ENCODE peak calls at places on chromosome 4, in five cellular contexts. Q is EL, J is coronary artery, W is HT-29, P is fibroblast of mammary gland. L is an unnamed sample.

GRCh38 chr4:87419578-87420249 is 2.7 kb upstream of the NUDT9 start:
- DNase-seq in Q (no peak), J (no peak), W (peak; percentile 48), P (no peak), L (peak; percentile 48)

GRCh38 chr4:110164251-110164650 is 34.2 kb downstream of the ELOVL6 start:
- DNase-seq in Q (peak; percentile 78), J (no peak), W (peak; percentile 12), P (peak; percentile 67), L (peak; percentile 56)

GRCh38 chr4:44493924-44494323 is 45.3 kb upstream of the KCTD8 start:
- DNase-seq in Q (no peak), J (no peak), W (peak; percentile 41), P (peak; percentile 14), L (peak; percentile 3)

GRCh38 chr4:83113429-83113786 is 1.1 kb downstream of the PLAC8 start:
- DNase-seq in Q (peak; percentile 57), J (no peak), W (peak; percentile 45), P (no peak), L (no peak)

GRCh38 chr4:42995343-42995944 is 102.9 kb downstream of the GRXCR1 start:
- DNase-seq in Q (no peak), J (no peak), W (peak; percentile 23), P (peak; percentile 45), L (peak; percentile 15)

GRCh38 chr4:141036786-141037185 is 96.5 kb downstream of the RNF150 start:
- DNase-seq in Q (peak; percentile 34), J (no peak), W (no peak), P (no peak), L (peak; percentile 19)

GRCh38 chr4:11424000-11424399 is 4.7 kb downstream of the HS3ST1 start:
- DNase-seq in Q (no peak), J (no peak), W (peak; percentile 29), P (no peak), L (no peak)

GRCh38 chr4:14143892-14144291 is 516.4 kb upstream of the BOD1L1 start:
- DNase-seq in Q (no peak), J (no peak), W (peak; percentile 40), P (peak; percentile 11), L (no peak)

GRCh38 chr4:157221895-157222763 is 1.6 kb downstream of the GRIA2 start:
- DNase-seq in Q (peak; percentile 2), J (no peak), W (no peak), P (no peak), L (peak; percentile 8)

GRCh38 chr4:142741995-142742394 is 104.1 kb downstream of the INPP4B start:
- DNase-seq in Q (no peak), J (no peak), W (no peak), P (no peak), L (no peak)

GRCh38 chr4:158350161-158350560 is 139.9 kb downstream of the TMEM144 start:
- DNase-seq in Q (no peak), J (no peak), W (no peak), P (no peak), L (no peak)

GRCh38 chr4:15964159-15964558 is 1.2 kb upstream of the FGFBP2 start:
- DNase-seq in Q (no peak), J (no peak), W (peak; percentile 65), P (no peak), L (no peak)

GRCh38 chr4:185016946-185017797 is 1.1 kb upstream of the HELT start:
- DNase-seq in Q (no peak), J (no peak), W (no peak), P (peak; percentile 32), L (no peak)

GRCh38 chr4:5473125-5473524 is 235.2 kb downstream of the EVC2 start:
- DNase-seq in Q (no peak), J (no peak), W (no peak), P (no peak), L (no peak)

GRCh38 chr4:119299221-119300071 is 22.5 kb downstream of the FABP2 start:
- DNase-seq in Q (peak; percentile 23), J (no peak), W (peak; percentile 56), P (peak; percentile 42), L (peak; percentile 10)

GRCh38 chr4:40335508-40335860 is 351 bp downstream of the CHRNA9 start:
- DNase-seq in Q (peak; percentile 66), J (no peak), W (no peak), P (peak; percentile 83), L (peak; percentile 41)

GRCh38 chr4:113587156-113587555 is 174.4 kb downstream of the CAMK2D start:
- DNase-seq in Q (no peak), J (no peak), W (no peak), P (no peak), L (no peak)

GRCh38 chr4:174156239-174156826 is 127.1 kb downstream of the FBXO8 start:
- DNase-seq in Q (peak; percentile 33), J (no peak), W (peak; percentile 39), P (peak; percentile 76), L (peak; percentile 9)

GRCh38 chr4:185969657-185970056 is 99.3 kb upstream of the TLR3 start:
- DNase-seq in Q (no peak), J (no peak), W (no peak), P (no peak), L (no peak)

GRCh38 chr4:33725861-33726260 is 2518.5 kb downstream of the ARAP2 start:
- DNase-seq in Q (no peak), J (no peak), W (no peak), P (no peak), L (no peak)

GRCh38 chr4:79164961-79165610 is 160.8 kb downstream of the NAA11 start:
- DNase-seq in Q (no peak), J (no peak), W (no peak), P (no peak), L (no peak)

GRCh38 chr4:1621526-1621925 is 62.6 kb downstream of the FAM53A start:
- DNase-seq in Q (no peak), J (no peak), W (no peak), P (no peak), L (no peak)

GRCh38 chr4:92636038-92636825 is 332.5 kb downstream of the GRID2 start:
- DNase-seq in Q (no peak), J (no peak), W (no peak), P (no peak), L (no peak)

L was measured in astrocyte.